ENCODE peak calls at places on chromosomes 2 and 18, in five cellular contexts. D is pancreas, N is fibroblast of mammary gland, T is Calu3, B is suprapubic skin. X is an unnamed sample.

GRCh38 chr2:96772903-96773675 is 12.4 kb downstream of the CNNM4 start:
- DNase-seq in D (no peak), T (no peak), B (no peak), N (no peak), X (no peak)

GRCh38 chr18:55593888-55594287 is 5.9 kb upstream of the TCF4 start:
- DNase-seq in B (no peak), N (peak; percentile 38), T (no peak), D (no peak), X (no peak)

GRCh38 chr2:105678346-105678745 is 66.4 kb upstream of the NCK2 start:
- DNase-seq in N (no peak), D (no peak), T (no peak), B (no peak), X (no peak)

GRCh38 chr18:55078289-55078916 is 119.1 kb upstream of the CCDC68 start:
- DNase-seq in T (no peak), B (no peak), N (no peak), D (no peak), X (no peak)

GRCh38 chr2:98376996-98377395 is 30.7 kb downstream of the CNGA3 start:
- DNase-seq in B (no peak), T (no peak), D (no peak), N (no peak), X (no peak)

GRCh38 chr2:36819090-36819711 is 122.7 kb downstream of the VIT start:
- DNase-seq in D (no peak), T (no peak), B (no peak), N (no peak), X (no peak)

GRCh38 chr2:34229998-34230397 is 630.9 kb upstream of the FAM98A start:
- DNase-seq in D (no peak), N (no peak), B (no peak), T (no peak), X (no peak)

GRCh38 chr2:132439703-132440398 is 23.2 kb downstream of the GPR39 start:
- DNase-seq in D (no peak), N (peak; percentile 57), T (peak; percentile 24), B (no peak), X (no peak)

GRCh38 chr18:10353791-10354190 is 100.6 kb upstream of the APCDD1 start:
- DNase-seq in D (no peak), B (no peak), T (no peak), N (peak; percentile 67), X (no peak)

GRCh38 chr2:70978388-70979357 is at the start of gene ANKRD53:
- DNase-seq in B (peak; percentile 82), D (peak; percentile 90), T (peak; percentile 5), N (peak; percentile 36), X (no peak)

GRCh38 chr18:54112356-54112755 is 112.1 kb downstream of the MBD2 start:
- DNase-seq in D (no peak), N (peak; percentile 82), T (no peak), B (no peak), X (no peak)

GRCh38 chr2:25905126-25905525 is 26.8 kb upstream of the ASXL2 start:
- DNase-seq in B (no peak), T (no peak), N (peak; percentile 11), D (no peak), X (no peak)

GRCh38 chr2:127392133-127392827 is 4.5 kb upstream of the MAP3K2 start:
- DNase-seq in B (no peak), T (no peak), D (no peak), N (peak; percentile 61), X (no peak)

GRCh38 chr18:26440644-26441043 is 107.7 kb downstream of the KCTD1 start:
- DNase-seq in D (no peak), B (no peak), T (no peak), N (peak; percentile 20), X (no peak)

GRCh38 chr2:175169191-175169590 is 1.2 kb upstream of the ATF2 start:
- DNase-seq in N (no peak), B (no peak), T (no peak), D (no peak), X (no peak)

GRCh38 chr2:175166216-175166824 is 1.7 kb downstream of the ATF2 start:
- DNase-seq in B (no peak), N (no peak), T (no peak), D (no peak), X (no peak)

GRCh38 chr2:175168564-175168945 is 552 bp upstream of the ATF2 start:
- DNase-seq in N (no peak), T (no peak), B (no peak), D (no peak), X (no peak)

GRCh38 chr2:175167076-175167791 is 769 bp downstream of the ATF2 start:
- DNase-seq in N (peak; percentile 48), D (no peak), B (no peak), T (peak; percentile 49), X (no peak)

DNA sequence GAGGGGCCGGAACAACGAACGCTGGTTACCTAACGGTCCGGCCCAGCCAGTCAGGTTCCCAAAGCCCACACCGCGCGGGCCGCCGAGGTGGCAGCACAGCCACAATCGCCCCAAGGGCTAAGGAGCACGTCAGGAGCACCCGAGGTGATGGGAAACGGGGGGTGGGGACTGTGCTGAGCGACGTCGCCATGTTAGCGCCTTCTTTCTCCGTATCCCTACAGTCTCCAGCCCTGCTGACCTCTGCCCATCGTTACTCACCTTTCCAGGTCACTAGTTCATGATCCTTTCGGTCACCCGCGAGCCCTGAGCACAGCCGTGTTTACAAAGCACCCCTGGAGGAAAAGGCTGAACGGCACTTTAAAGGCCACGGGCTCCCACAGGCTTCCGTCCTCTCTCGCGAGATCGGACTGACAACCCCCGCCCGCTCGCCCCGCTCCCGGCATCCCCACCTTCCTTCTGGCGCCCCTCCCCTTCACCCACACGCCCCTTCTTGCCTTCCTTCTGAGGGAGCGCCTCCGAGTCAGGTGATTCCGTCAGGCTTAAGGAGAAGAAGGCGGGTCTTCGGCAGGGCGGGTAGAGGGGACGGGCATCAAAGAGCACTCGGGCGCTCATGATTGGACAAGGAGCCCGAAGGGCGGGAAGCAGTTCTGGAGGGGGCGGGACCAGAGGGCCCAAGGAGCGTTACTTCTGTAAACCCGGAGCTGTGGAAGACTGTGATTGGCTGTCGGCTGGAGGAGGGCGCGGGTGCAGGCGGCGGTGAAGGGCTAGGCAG is at the start of gene ATF2:
- DNase-seq in N (peak; percentile 99), B (peak; percentile 99), T (peak; percentile 97), D (peak; percentile 99), X (peak; percentile 100)
- TF ChIP-seq CTCF in N (no peak), B (no peak), T (no peak), D (no peak), X (no peak)

GRCh38 chr2:114201781-114202180 is 240.7 kb upstream of the DPP10 start:
- DNase-seq in D (no peak), T (no peak), B (no peak), N (no peak), X (no peak)
- TF ChIP-seq CTCF in D (no peak), T (no peak), B (no peak), N (no peak), X (no peak)

GRCh38 chr2:240443891-240444301 is 8.4 kb downstream of the GPC1 start:
- DNase-seq in B (no peak), T (no peak), N (peak; percentile 29), D (peak; percentile 74), X (no peak)
- TF ChIP-seq CTCF in B (no peak), T (no peak), N (no peak), D (no peak), X (no peak)

GRCh38 chr18:3246636-3247242 is 862 bp upstream of the MYL12A start:
- DNase-seq in B (no peak), D (no peak), T (no peak), N (peak; percentile 16), X (no peak)
- TF ChIP-seq CTCF in B (no peak), D (no peak), T (no peak), N (no peak), X (no peak)